ENCODE peak calls at places on chromosomes 2 and 18, in seven cellular contexts. One of them, this sample, is unnamed.

GRCh38 chr2:216519154-216519762 is 20.6 kb downstream of the RPL37A start:
- DNase-seq in prostate gland: peak
- DNase-seq in thoracic aorta: no peak
- DNase-seq in Panc1: no peak
- DNase-seq in heart left ventricle: no peak
- DNase-seq in body of pancreas: peak
- DNase-seq in fibroblast of lung: peak
- DNase-seq in this sample: no peak

GRCh38 chr18:627211-627610 is 30.2 kb upstream of the TYMS start:
- DNase-seq in prostate gland: no peak
- DNase-seq in thoracic aorta: no peak
- DNase-seq in Panc1: no peak
- DNase-seq in heart left ventricle: no peak
- DNase-seq in body of pancreas: no peak
- DNase-seq in fibroblast of lung: peak
- DNase-seq in this sample: no peak

GRCh38 chr2:133641497-133641896 is 73.2 kb upstream of the NCKAP5 start:
- DNase-seq in prostate gland: peak
- DNase-seq in thoracic aorta: no peak
- DNase-seq in Panc1: no peak
- DNase-seq in heart left ventricle: no peak
- DNase-seq in body of pancreas: no peak
- DNase-seq in fibroblast of lung: peak
- DNase-seq in this sample: peak

GRCh38 chr2:30191831-30192271 is 39.5 kb upstream of the LBH start:
- DNase-seq in prostate gland: no peak
- DNase-seq in thoracic aorta: no peak
- DNase-seq in Panc1: no peak
- DNase-seq in heart left ventricle: no peak
- DNase-seq in body of pancreas: no peak
- DNase-seq in fibroblast of lung: no peak
- DNase-seq in this sample: no peak

GRCh38 chr2:179383975-179384374 is 119.3 kb upstream of the SESTD1 start:
- DNase-seq in prostate gland: no peak
- DNase-seq in thoracic aorta: no peak
- DNase-seq in Panc1: no peak
- DNase-seq in heart left ventricle: no peak
- DNase-seq in body of pancreas: no peak
- DNase-seq in fibroblast of lung: no peak
- DNase-seq in this sample: no peak

GRCh38 chr2:4628931-4629565 is 925.7 kb downstream of the DCDC2C start:
- DNase-seq in prostate gland: no peak
- DNase-seq in thoracic aorta: no peak
- DNase-seq in Panc1: no peak
- DNase-seq in heart left ventricle: no peak
- DNase-seq in body of pancreas: no peak
- DNase-seq in fibroblast of lung: no peak
- DNase-seq in this sample: no peak

GRCh38 chr2:42754021-42754775 is 9.7 kb downstream of the OXER1 start:
- DNase-seq in prostate gland: no peak
- DNase-seq in thoracic aorta: no peak
- DNase-seq in Panc1: no peak
- DNase-seq in heart left ventricle: no peak
- DNase-seq in body of pancreas: peak
- DNase-seq in fibroblast of lung: no peak
- DNase-seq in this sample: no peak

GRCh38 chr2:230067990-230068657 is 600 bp downstream of the SLC16A14 start:
- DNase-seq in prostate gland: peak
- DNase-seq in thoracic aorta: no peak
- DNase-seq in Panc1: no peak
- DNase-seq in heart left ventricle: peak
- DNase-seq in body of pancreas: peak
- DNase-seq in fibroblast of lung: peak
- DNase-seq in this sample: no peak

GRCh38 chr2:96404446-96405373 is 69.1 kb downstream of the NCAPH start:
- DNase-seq in prostate gland: peak
- DNase-seq in thoracic aorta: no peak
- DNase-seq in Panc1: no peak
- DNase-seq in heart left ventricle: no peak
- DNase-seq in body of pancreas: peak
- DNase-seq in fibroblast of lung: no peak
- DNase-seq in this sample: no peak

GRCh38 chr18:65458871-65459270 is 291.9 kb upstream of the CDH7 start:
- DNase-seq in prostate gland: no peak
- DNase-seq in thoracic aorta: no peak
- DNase-seq in Panc1: no peak
- DNase-seq in heart left ventricle: no peak
- DNase-seq in body of pancreas: no peak
- DNase-seq in fibroblast of lung: no peak
- DNase-seq in this sample: no peak

GRCh38 chr18:63446266-63446665 is 24.0 kb upstream of the VPS4B start:
- DNase-seq in prostate gland: no peak
- DNase-seq in thoracic aorta: no peak
- DNase-seq in Panc1: no peak
- DNase-seq in heart left ventricle: no peak
- DNase-seq in body of pancreas: no peak
- DNase-seq in fibroblast of lung: no peak
- DNase-seq in this sample: no peak

GRCh38 chr2:165357758-165358157 is 111.7 kb upstream of the CSRNP3 start:
- DNase-seq in prostate gland: no peak
- DNase-seq in thoracic aorta: no peak
- DNase-seq in Panc1: no peak
- DNase-seq in heart left ventricle: no peak
- DNase-seq in body of pancreas: no peak
- DNase-seq in fibroblast of lung: peak
- DNase-seq in this sample: peak

GRCh38 chr2:176087330-176088047 is 3.7 kb upstream of the EVX2 start:
- DNase-seq in prostate gland: no peak
- DNase-seq in thoracic aorta: no peak
- DNase-seq in Panc1: no peak
- DNase-seq in heart left ventricle: no peak
- DNase-seq in body of pancreas: no peak
- DNase-seq in fibroblast of lung: no peak
- DNase-seq in this sample: no peak

GRCh38 chr2:127608061-127609011 is 37.6 kb upstream of the GPR17 start:
- DNase-seq in prostate gland: no peak
- DNase-seq in thoracic aorta: no peak
- DNase-seq in Panc1: no peak
- DNase-seq in heart left ventricle: no peak
- DNase-seq in body of pancreas: no peak
- DNase-seq in fibroblast of lung: no peak
- DNase-seq in this sample: no peak

GRCh38 chr2:162123806-162124758 is 28.0 kb downstream of the GCG start:
- DNase-seq in prostate gland: peak
- DNase-seq in thoracic aorta: no peak
- DNase-seq in Panc1: peak
- DNase-seq in heart left ventricle: no peak
- DNase-seq in body of pancreas: no peak
- DNase-seq in fibroblast of lung: peak
- DNase-seq in this sample: no peak

GRCh38 chr2:46988733-46989481 is 73.3 kb upstream of the MCFD2 start:
- DNase-seq in prostate gland: peak
- DNase-seq in thoracic aorta: no peak
- DNase-seq in Panc1: no peak
- DNase-seq in heart left ventricle: no peak
- DNase-seq in body of pancreas: peak
- DNase-seq in fibroblast of lung: no peak
- DNase-seq in this sample: no peak

GRCh38 chr2:224689539-224689938 is 26.6 kb downstream of the CCDC195 start:
- DNase-seq in prostate gland: no peak
- DNase-seq in thoracic aorta: no peak
- DNase-seq in Panc1: no peak
- DNase-seq in heart left ventricle: no peak
- DNase-seq in body of pancreas: no peak
- DNase-seq in fibroblast of lung: no peak
- DNase-seq in this sample: no peak

GRCh38 chr2:122705751-122706150 is 950.3 kb downstream of the TSN start:
- DNase-seq in prostate gland: no peak
- DNase-seq in thoracic aorta: no peak
- DNase-seq in Panc1: no peak
- DNase-seq in heart left ventricle: no peak
- DNase-seq in body of pancreas: no peak
- DNase-seq in fibroblast of lung: no peak
- DNase-seq in this sample: no peak

GRCh38 chr2:102660574-102660973 is 41.2 kb downstream of the SLC9A2 start:
- DNase-seq in prostate gland: no peak
- DNase-seq in thoracic aorta: no peak
- DNase-seq in Panc1: no peak
- DNase-seq in heart left ventricle: no peak
- DNase-seq in body of pancreas: no peak
- DNase-seq in fibroblast of lung: no peak
- DNase-seq in this sample: no peak

GRCh38 chr2:69119104-69119503 is 106.1 kb downstream of the ANTXR1 start:
- DNase-seq in prostate gland: no peak
- DNase-seq in thoracic aorta: no peak
- DNase-seq in Panc1: no peak
- DNase-seq in heart left ventricle: no peak
- DNase-seq in body of pancreas: no peak
- DNase-seq in fibroblast of lung: no peak
- DNase-seq in this sample: no peak

GRCh38 chr18:74682141-74682997 is 84.7 kb downstream of the ZNF407 start:
- DNase-seq in prostate gland: no peak
- DNase-seq in thoracic aorta: no peak
- DNase-seq in Panc1: no peak
- DNase-seq in heart left ventricle: no peak
- DNase-seq in body of pancreas: no peak
- DNase-seq in fibroblast of lung: peak
- DNase-seq in this sample: no peak

GRCh38 chr2:168722592-168722991 is 79.8 kb upstream of the NOSTRIN start:
- DNase-seq in prostate gland: no peak
- DNase-seq in thoracic aorta: no peak
- DNase-seq in Panc1: no peak
- DNase-seq in heart left ventricle: no peak
- DNase-seq in body of pancreas: no peak
- DNase-seq in fibroblast of lung: peak
- DNase-seq in this sample: no peak

GRCh38 chr2:120896126-120896525 is 160.5 kb downstream of the GLI2 start:
- DNase-seq in prostate gland: no peak
- DNase-seq in thoracic aorta: no peak
- DNase-seq in Panc1: no peak
- DNase-seq in heart left ventricle: no peak
- DNase-seq in body of pancreas: no peak
- DNase-seq in fibroblast of lung: no peak
- DNase-seq in this sample: no peak

GRCh38 chr2:223613017-223613950 is 11.1 kb upstream of the SCG2 start:
- DNase-seq in prostate gland: peak
- DNase-seq in thoracic aorta: peak
- DNase-seq in Panc1: peak
- DNase-seq in heart left ventricle: peak
- DNase-seq in body of pancreas: peak
- DNase-seq in fibroblast of lung: peak
- DNase-seq in this sample: peak

GRCh38 chr2:135960598-135961551 is 24.6 kb downstream of the DARS1 start:
- DNase-seq in prostate gland: peak
- DNase-seq in thoracic aorta: no peak
- DNase-seq in Panc1: no peak
- DNase-seq in heart left ventricle: no peak
- DNase-seq in body of pancreas: no peak
- DNase-seq in fibroblast of lung: peak
- DNase-seq in this sample: no peak

GRCh38 chr2:176134978-176135575 is 5.6 kb downstream of the HOXD8 start:
- DNase-seq in prostate gland: no peak
- DNase-seq in thoracic aorta: no peak
- DNase-seq in Panc1: no peak
- DNase-seq in heart left ventricle: no peak
- DNase-seq in body of pancreas: no peak
- DNase-seq in fibroblast of lung: no peak
- DNase-seq in this sample: no peak

GRCh38 chr18:3625717-3626091 is 175.7 kb downstream of the TGIF1 start:
- DNase-seq in prostate gland: no peak
- DNase-seq in thoracic aorta: no peak
- DNase-seq in Panc1: no peak
- DNase-seq in heart left ventricle: no peak
- DNase-seq in body of pancreas: no peak
- DNase-seq in fibroblast of lung: no peak
- DNase-seq in this sample: no peak
- H3K27ac ChIP-seq in prostate gland: no peak
- H3K27ac ChIP-seq in thoracic aorta: peak
- H3K27ac ChIP-seq in Panc1: peak
- H3K27ac ChIP-seq in heart left ventricle: no peak
- H3K27ac ChIP-seq in body of pancreas: no peak
- H3K27ac ChIP-seq in fibroblast of lung: peak
- H3K27ac ChIP-seq in this sample: peak

GRCh38 chr18:56501896-56502295 is 136.5 kb downstream of the TXNL1 start:
- DNase-seq in prostate gland: peak
- DNase-seq in thoracic aorta: no peak
- DNase-seq in Panc1: no peak
- DNase-seq in heart left ventricle: no peak
- DNase-seq in body of pancreas: no peak
- DNase-seq in fibroblast of lung: no peak
- DNase-seq in this sample: no peak
- H3K27ac ChIP-seq in prostate gland: no peak
- H3K27ac ChIP-seq in thoracic aorta: peak
- H3K27ac ChIP-seq in Panc1: no peak
- H3K27ac ChIP-seq in heart left ventricle: no peak
- H3K27ac ChIP-seq in body of pancreas: no peak
- H3K27ac ChIP-seq in fibroblast of lung: no peak
- H3K27ac ChIP-seq in this sample: no peak

GRCh38 chr2:190678444-190679162 is 29.7 kb downstream of the NAB1 start:
- DNase-seq in prostate gland: no peak
- DNase-seq in thoracic aorta: no peak
- DNase-seq in Panc1: no peak
- DNase-seq in heart left ventricle: no peak
- DNase-seq in body of pancreas: no peak
- DNase-seq in fibroblast of lung: no peak
- DNase-seq in this sample: no peak
- H3K27ac ChIP-seq in prostate gland: no peak
- H3K27ac ChIP-seq in thoracic aorta: peak
- H3K27ac ChIP-seq in Panc1: no peak
- H3K27ac ChIP-seq in heart left ventricle: peak
- H3K27ac ChIP-seq in body of pancreas: no peak
- H3K27ac ChIP-seq in fibroblast of lung: no peak
- H3K27ac ChIP-seq in this sample: no peak

GRCh38 chr18:21991897-21992296 is 177.5 kb upstream of the GATA6 start:
- DNase-seq in prostate gland: no peak
- DNase-seq in thoracic aorta: no peak
- DNase-seq in Panc1: no peak
- DNase-seq in heart left ventricle: no peak
- DNase-seq in body of pancreas: peak
- DNase-seq in fibroblast of lung: no peak
- DNase-seq in this sample: no peak
- H3K27ac ChIP-seq in prostate gland: no peak
- H3K27ac ChIP-seq in thoracic aorta: no peak
- H3K27ac ChIP-seq in Panc1: no peak
- H3K27ac ChIP-seq in heart left ventricle: no peak
- H3K27ac ChIP-seq in body of pancreas: peak
- H3K27ac ChIP-seq in fibroblast of lung: no peak
- H3K27ac ChIP-seq in this sample: no peak

GRCh38 chr2:39484206-39484605 is 47.1 kb upstream of the MAP4K3 start:
- DNase-seq in prostate gland: no peak
- DNase-seq in thoracic aorta: no peak
- DNase-seq in Panc1: no peak
- DNase-seq in heart left ventricle: no peak
- DNase-seq in body of pancreas: peak
- DNase-seq in fibroblast of lung: no peak
- DNase-seq in this sample: no peak
- H3K27ac ChIP-seq in prostate gland: no peak
- H3K27ac ChIP-seq in thoracic aorta: no peak
- H3K27ac ChIP-seq in Panc1: no peak
- H3K27ac ChIP-seq in heart left ventricle: no peak
- H3K27ac ChIP-seq in body of pancreas: no peak
- H3K27ac ChIP-seq in fibroblast of lung: no peak
- H3K27ac ChIP-seq in this sample: no peak